ENCODE peak calls at places on chromosomes 6 and 20, in six cellular contexts. C is ovary, S is NCI-H2029, G is GM03348, Z is HepG2, W is endothelial cell of umbilical vein. U is an unnamed sample.

GRCh38 chr6:81981812-81982211 is 229.3 kb upstream of the TENT5A start:
- DNase-seq in C (no peak), S (no peak), G (peak; percentile 50), Z (no peak), W (peak; percentile 68), U (no peak)

GRCh38 chr6:2583459-2583858 is 167.3 kb downstream of the MYLK4 start:
- DNase-seq in C (no peak), S (no peak), G (no peak), Z (no peak), W (no peak), U (no peak)

GRCh38 chr6:15621203-15622044 is 41.4 kb downstream of the DTNBP1 start:
- DNase-seq in C (no peak), S (peak; percentile 43), G (no peak), Z (no peak), W (peak; percentile 20), U (peak; percentile 66)

GRCh38 chr6:165183071-165183470 is 126.3 kb downstream of the C6orf118 start:
- DNase-seq in C (no peak), S (no peak), G (peak; percentile 42), Z (no peak), W (no peak), U (no peak)

GRCh38 chr20:62407221-62407992 is at the start of gene CABLES2:
- DNase-seq in C (peak; percentile 92), S (peak; percentile 89), G (peak; percentile 99), Z (peak; percentile 93), W (peak; percentile 89), U (peak; percentile 94)

GRCh38 chr20:51185861-51186260 is 163.0 kb upstream of the KCNG1 start:
- DNase-seq in C (no peak), S (no peak), G (no peak), Z (no peak), W (no peak), U (no peak)

GRCh38 chr20:58117944-58118343 is 110.5 kb downstream of the ANKRD60 start:
- DNase-seq in C (no peak), S (no peak), G (peak; percentile 58), Z (no peak), W (no peak), U (no peak)

GRCh38 chr20:44343162-44343675 is 6.4 kb downstream of the R3HDML start:
- DNase-seq in C (no peak), S (no peak), G (no peak), Z (no peak), W (no peak), U (no peak)

GRCh38 chr6:113701552-113702254 is 155.4 kb upstream of the MARCKS start:
- DNase-seq in C (no peak), S (no peak), G (no peak), Z (no peak), W (peak; percentile 73), U (no peak)

GRCh38 chr20:8205996-8206395 is 73.9 kb downstream of the PLCB1 start:
- DNase-seq in C (no peak), S (no peak), G (no peak), Z (peak; percentile 95), W (no peak), U (no peak)

GRCh38 chr6:67956352-67956751 is 678.7 kb upstream of the ADGRB3 start:
- DNase-seq in C (no peak), S (no peak), G (no peak), Z (no peak), W (no peak), U (no peak)

GRCh38 chr6:8082954-8083858 is 19.0 kb upstream of the BLOC1S5 start:
- DNase-seq in C (no peak), S (peak; percentile 53), G (peak; percentile 65), Z (no peak), W (peak; percentile 95), U (no peak)

GRCh38 chr6:113169484-113169883 is 687.7 kb upstream of the MARCKS start:
- DNase-seq in C (no peak), S (no peak), G (no peak), Z (no peak), W (no peak), U (no peak)

GRCh38 chr6:30752164-30752927 is 8.0 kb upstream of the IER3 start:
- DNase-seq in C (peak; percentile 74), S (peak; percentile 14), G (peak; percentile 92), Z (no peak), W (peak; percentile 99), U (peak; percentile 96)

GRCh38 chr6:127821431-127821830 is 79.4 kb downstream of the THEMIS start:
- DNase-seq in C (no peak), S (no peak), G (no peak), Z (no peak), W (no peak), U (no peak)

GRCh38 chr20:219290-220115 is 7.6 kb upstream of the DEFB129 start:
- DNase-seq in C (no peak), S (no peak), G (peak; percentile 18), Z (peak; percentile 43), W (peak; percentile 7), U (no peak)

GRCh38 chr6:79544299-79544927 is 7.2 kb upstream of the LCA5 start:
- DNase-seq in C (no peak), S (no peak), G (no peak), Z (no peak), W (no peak), U (no peak)